ENCODE peak calls at places on chromosomes 6 and 20, in five cellular contexts. One of them, this sample, is unnamed.

GRCh38 chr6:149934249-149935156 is 7.3 kb upstream of the ULBP2 start:
- DNase-seq in fibroblast of pulmonary artery: peak; percentile 84
- DNase-seq in Calu3: peak; percentile 50
- DNase-seq in testis: peak; percentile 85
- DNase-seq in stimulated activated CD4-positive, alpha-beta T cell treated with anti-CD3 and anti-CD28 coated beads, Interleukin-2, amount 100 ng/mL, for 4 hours: peak; percentile 51
- DNase-seq in this sample: peak; percentile 52

GRCh38 chr6:122817766-122818165 is 28.7 kb downstream of the SMPDL3A start:
- DNase-seq in stimulated activated CD4-positive, alpha-beta T cell treated with anti-CD3 and anti-CD28 coated beads, Interleukin-2, amount 100 ng/mL, for 4 hours: no peak
- DNase-seq in fibroblast of pulmonary artery: no peak
- DNase-seq in Calu3: no peak
- DNase-seq in testis: no peak
- DNase-seq in this sample: no peak

GRCh38 chr6:44257007-44257752 is at the start of gene SLC35B2:
- DNase-seq in stimulated activated CD4-positive, alpha-beta T cell treated with anti-CD3 and anti-CD28 coated beads, Interleukin-2, amount 100 ng/mL, for 4 hours: peak; percentile 51
- DNase-seq in testis: peak; percentile 84
- DNase-seq in fibroblast of pulmonary artery: peak; percentile 73
- DNase-seq in Calu3: peak; percentile 91
- DNase-seq in this sample: peak; percentile 54

GRCh38 chr6:142885182-142885867 is 59.7 kb downstream of the HIVEP2 start:
- DNase-seq in stimulated activated CD4-positive, alpha-beta T cell treated with anti-CD3 and anti-CD28 coated beads, Interleukin-2, amount 100 ng/mL, for 4 hours: peak; percentile 38
- DNase-seq in Calu3: peak; percentile 71
- DNase-seq in fibroblast of pulmonary artery: peak; percentile 99
- DNase-seq in testis: peak; percentile 50
- DNase-seq in this sample: peak; percentile 34

GRCh38 chr20:63552481-63553249 is 1.3 kb upstream of the FNDC11 start:
- DNase-seq in fibroblast of pulmonary artery: no peak
- DNase-seq in testis: no peak
- DNase-seq in stimulated activated CD4-positive, alpha-beta T cell treated with anti-CD3 and anti-CD28 coated beads, Interleukin-2, amount 100 ng/mL, for 4 hours: peak; percentile 41
- DNase-seq in Calu3: no peak
- DNase-seq in this sample: no peak

GRCh38 chr6:2857580-2858337 is 16.1 kb upstream of the SERPINB1 start:
- DNase-seq in stimulated activated CD4-positive, alpha-beta T cell treated with anti-CD3 and anti-CD28 coated beads, Interleukin-2, amount 100 ng/mL, for 4 hours: peak; percentile 53
- DNase-seq in fibroblast of pulmonary artery: peak; percentile 95
- DNase-seq in testis: peak; percentile 63
- DNase-seq in Calu3: peak; percentile 82
- DNase-seq in this sample: peak; percentile 70

GRCh38 chr6:22513667-22514066 is 55.7 kb upstream of the HDGFL1 start:
- DNase-seq in testis: no peak
- DNase-seq in fibroblast of pulmonary artery: no peak
- DNase-seq in Calu3: no peak
- DNase-seq in stimulated activated CD4-positive, alpha-beta T cell treated with anti-CD3 and anti-CD28 coated beads, Interleukin-2, amount 100 ng/mL, for 4 hours: no peak
- DNase-seq in this sample: no peak

GRCh38 chr6:166073082-166073481 is 94.6 kb downstream of the TBXT start:
- DNase-seq in Calu3: no peak
- DNase-seq in testis: no peak
- DNase-seq in fibroblast of pulmonary artery: no peak
- DNase-seq in stimulated activated CD4-positive, alpha-beta T cell treated with anti-CD3 and anti-CD28 coated beads, Interleukin-2, amount 100 ng/mL, for 4 hours: no peak
- DNase-seq in this sample: no peak

GRCh38 chr6:26249709-26249958 is 115.4 kb upstream of the BTN3A2 start:
- DNase-seq in fibroblast of pulmonary artery: peak; percentile 32
- DNase-seq in testis: no peak
- DNase-seq in Calu3: no peak
- DNase-seq in stimulated activated CD4-positive, alpha-beta T cell treated with anti-CD3 and anti-CD28 coated beads, Interleukin-2, amount 100 ng/mL, for 4 hours: no peak
- DNase-seq in this sample: no peak